ENCODE peak calls at places on chromosome 3, in five cellular contexts. R is A549, W is K562, X is SK-N-SH, D is GM12878. E is an unnamed sample.

GRCh38 chr3:123634149-123635051 is 49.5 kb upstream of the HACD2 start:
- DNase-seq in W (no peak), X (no peak), D (no peak), R (no peak), E (peak; percentile 44)

GRCh38 chr3:22939349-22939748 is 263.8 kb upstream of the UBE2E2 start:
- DNase-seq in R (no peak), X (no peak), W (no peak), D (no peak), E (peak; percentile 2)

GRCh38 chr3:72721696-72722381 is 126.4 kb downstream of the SHQ1 start:
- DNase-seq in D (no peak), W (no peak), R (no peak), X (no peak), E (no peak)

GRCh38 chr3:66236281-66236680 is 15.5 kb downstream of the SLC25A26 start:
- DNase-seq in R (no peak), D (no peak), W (no peak), X (no peak), E (no peak)

GRCh38 chr3:28198161-28198560 is 43.3 kb upstream of the CMC1 start:
- DNase-seq in X (no peak), R (no peak), W (no peak), D (no peak), E (no peak)

GRCh38 chr3:126356373-126357298 is 572 bp downstream of the KLF15 start:
- DNase-seq in W (peak; percentile 37), R (no peak), D (no peak), X (peak; percentile 82), E (no peak)

GRCh38 chr3:125120370-125121122 is 64.7 kb upstream of the HEG1 start:
- DNase-seq in D (no peak), W (no peak), R (no peak), X (no peak), E (no peak)

GRCh38 chr3:112097378-112097777 is 11.2 kb downstream of the C3orf52 start:
- DNase-seq in W (peak; percentile 9), R (peak; percentile 81), X (no peak), D (no peak), E (peak; percentile 100)

GRCh38 chr3:179710079-179710478 is 57.2 kb downstream of the USP13 start:
- DNase-seq in X (no peak), R (no peak), W (no peak), D (no peak), E (no peak)

GRCh38 chr3:112856537-112856936 is 9.9 kb upstream of the CD200R1L start:
- DNase-seq in W (no peak), X (peak; percentile 12), R (no peak), D (no peak), E (no peak)

GRCh38 chr3:124785966-124786365 is 55.7 kb downstream of the UMPS start:
- DNase-seq in R (no peak), W (no peak), X (no peak), D (no peak), E (peak; percentile 28)

GRCh38 chr3:3366391-3366790 is 186.9 kb upstream of the CRBN start:
- DNase-seq in X (no peak), R (no peak), W (no peak), D (no peak), E (no peak)

GRCh38 chr3:160956785-160957184 is 148.4 kb downstream of the B3GALNT1 start:
- DNase-seq in R (no peak), W (no peak), X (no peak), D (no peak), E (peak; percentile 7)

GRCh38 chr3:13011369-13012227 is 61.6 kb downstream of the IQSEC1 start:
- DNase-seq in W (no peak), X (no peak), D (peak; percentile 92), R (no peak), E (no peak)

GRCh38 chr3:11764931-11765363 is 81.7 kb downstream of the TAMM41 start:
- DNase-seq in R (no peak), X (no peak), D (no peak), W (no peak), E (peak; percentile 84)

GRCh38 chr3:12972791-12973702 is 100.2 kb downstream of the IQSEC1 start:
- DNase-seq in W (no peak), R (no peak), D (no peak), X (no peak), E (no peak)

GRCh38 chr3:189365609-189366564 is 194.1 kb downstream of the TPRG1 start:
- DNase-seq in D (no peak), W (no peak), R (no peak), X (no peak), E (no peak)

GRCh38 chr3:195247863-195248189 is 23.1 kb downstream of the XXYLT1 start:
- DNase-seq in W (no peak), D (no peak), X (no peak), R (no peak), E (no peak)

GRCh38 chr3:8441969-8442559 is 59.6 kb upstream of the LMCD1 start:
- DNase-seq in D (no peak), R (peak; percentile 75), X (peak; percentile 79), W (peak; percentile 52), E (peak; percentile 77)

GRCh38 chr3:170196833-170197232 is 15.3 kb upstream of the PHC3 start:
- DNase-seq in W (no peak), X (no peak), R (no peak), D (no peak), E (peak; percentile 52)

GRCh38 chr3:124386006-124386405 is 344.2 kb upstream of the UMPS start:
- DNase-seq in W (no peak), R (no peak), D (no peak), X (no peak), E (no peak)

GRCh38 chr3:152428577-152428976 is 159.8 kb downstream of the MBNL1 start:
- DNase-seq in R (no peak), X (no peak), W (no peak), D (no peak), E (no peak)

GRCh38 chr3:155462672-155463071 is 169.2 kb upstream of the STRIT1 start:
- DNase-seq in R (no peak), W (no peak), D (no peak), X (no peak), E (no peak)

GRCh38 chr3:53772562-53773329 is 73.5 kb downstream of the CHDH start:
- DNase-seq in R (no peak), X (no peak), W (no peak), D (no peak), E (peak; percentile 27)

GRCh38 chr3:53765753-53766152 is 80.5 kb downstream of the CHDH start:
- DNase-seq in R (no peak), X (no peak), D (no peak), W (no peak), E (no peak)

GRCh38 chr3:53766706-53767105 is 79.5 kb downstream of the CHDH start:
- DNase-seq in W (no peak), X (no peak), D (no peak), R (no peak), E (no peak)

GRCh38 chr3:53764376-53764775 is 81.8 kb downstream of the CHDH start:
- DNase-seq in W (no peak), D (no peak), X (no peak), R (no peak), E (no peak)

GRCh38 chr3:53768478-53769459 is 77.5 kb downstream of the CHDH start:
- DNase-seq in R (no peak), W (no peak), X (no peak), D (no peak), E (no peak)
- TF ChIP-seq RCOR1 in R (no peak), W (no peak), X (no peak), D (no peak), E (no peak)

DNA sequence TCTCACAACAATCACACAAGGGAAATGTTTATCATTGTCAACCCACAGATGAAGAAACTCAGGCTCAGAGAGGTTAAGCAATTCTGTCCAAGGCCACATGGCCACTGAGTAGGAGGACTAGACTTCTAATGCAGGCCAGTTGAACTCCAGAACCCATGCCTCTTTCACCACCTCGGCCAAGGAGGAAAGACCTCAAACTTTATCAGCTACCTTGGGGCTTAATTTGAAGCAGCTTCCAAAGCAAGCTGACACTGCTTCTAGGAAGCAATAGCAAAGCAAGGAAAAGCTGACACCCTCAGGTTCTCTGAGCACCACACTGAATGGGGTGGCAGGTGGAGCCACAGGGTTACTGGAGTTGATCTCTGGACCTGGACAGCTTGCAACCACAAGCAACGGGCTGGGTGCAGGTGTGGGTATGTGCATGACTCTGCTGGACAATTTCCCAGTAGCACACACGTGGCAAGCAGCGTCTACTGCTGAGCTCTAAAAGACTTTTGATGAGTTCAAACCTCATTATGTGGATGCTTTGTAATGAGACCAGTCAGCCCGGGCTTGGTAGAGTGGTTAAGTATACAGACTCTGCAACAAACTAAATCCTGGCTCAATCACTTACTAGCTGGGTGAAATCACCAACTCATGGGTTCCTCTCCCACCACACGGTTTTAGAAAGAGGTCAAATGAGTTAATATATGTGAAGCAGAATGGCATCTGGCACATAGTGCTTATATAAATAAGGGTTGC is 23.1 kb downstream of the CCNL1 start:
- DNase-seq in D (no peak), X (no peak), R (no peak), W (no peak), E (peak; percentile 52)
- TF ChIP-seq RCOR1 in D (no peak), X (no peak), R (no peak), W (no peak), E (no peak)

DNA sequence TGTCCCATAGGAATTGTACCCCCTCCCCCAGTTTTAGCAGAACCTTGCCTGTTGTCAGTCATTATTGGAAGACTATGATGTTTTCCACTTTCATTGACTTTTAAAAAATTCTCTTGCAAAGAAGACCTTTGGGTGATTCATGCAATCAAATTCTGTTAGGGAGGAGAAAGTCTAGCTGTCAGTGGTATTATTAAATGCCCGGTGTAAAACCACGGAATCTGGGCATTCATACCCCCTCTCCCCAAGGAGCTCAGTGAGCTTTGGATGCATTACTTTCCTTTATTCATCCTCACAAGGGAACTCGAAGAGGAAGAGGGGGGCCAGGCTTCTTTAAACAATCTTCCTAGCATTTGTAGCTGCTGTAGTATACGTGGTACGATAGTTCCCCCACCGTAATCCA is 171.4 kb upstream of the TSC22D2 start:
- DNase-seq in R (no peak), W (no peak), X (no peak), D (no peak), E (no peak)
- TF ChIP-seq RCOR1 in R (no peak), W (no peak), X (no peak), D (no peak), E (no peak)

DNA sequence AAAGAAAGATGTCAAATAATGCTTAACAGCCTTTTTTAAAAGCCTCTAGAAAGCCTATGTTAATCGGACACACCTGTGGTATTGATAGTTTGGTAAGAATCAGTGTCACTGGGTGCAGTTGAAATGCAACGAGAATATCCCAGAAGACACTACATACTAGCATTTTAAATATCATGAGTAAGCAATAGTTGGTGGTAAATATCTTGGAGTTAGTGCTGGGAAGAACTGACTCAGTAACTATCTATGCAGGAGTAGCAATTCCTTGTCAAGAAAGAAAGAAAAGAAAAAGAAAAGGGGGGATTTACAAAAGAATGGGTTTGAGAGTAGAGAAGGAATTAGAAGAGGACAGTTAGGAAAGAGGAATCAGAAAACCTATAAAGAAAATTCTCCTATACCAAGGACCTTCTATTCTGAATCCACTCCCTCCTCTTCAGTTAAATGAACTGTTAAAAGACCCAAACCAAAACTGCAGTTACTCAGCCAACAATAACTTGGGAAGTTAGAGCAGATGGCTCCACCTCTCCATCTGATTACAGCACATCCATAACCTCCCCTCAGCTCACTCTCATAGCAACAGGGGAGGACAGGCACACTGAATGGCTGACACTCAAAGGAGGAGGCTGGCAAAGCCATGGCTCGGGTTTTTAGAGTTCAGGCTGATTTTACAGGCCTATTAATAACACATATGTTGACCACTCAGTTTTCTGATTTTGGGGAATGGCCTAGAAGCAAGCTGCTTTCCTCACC is 207.6 kb upstream of the MDFIC2 start:
- DNase-seq in W (no peak), D (no peak), X (no peak), R (no peak), E (peak; percentile 24)
- TF ChIP-seq RCOR1 in W (no peak), D (no peak), X (no peak), R (no peak), E (no peak)

E was measured in IMR-90.